ENCODE peak calls at places on chromosome 6, in nine cellular contexts. G, U, Q, C, P, J, N, A and I are unnamed samples.

GRCh38 chr6:39998126-39998525 is 63.9 kb upstream of the MOCS1 start:
- DNase-seq in G (no peak), U (no peak), Q (no peak), C (no peak), P (no peak), J (no peak), N (no peak), A (no peak), I (no peak)

GRCh38 chr6:9250852-9251251 is 815.5 kb upstream of the SLC35B3 start:
- DNase-seq in G (no peak), U (peak), Q (peak), C (peak), P (peak), J (no peak), N (no peak), A (no peak), I (peak)

GRCh38 chr6:152271681-152272464 is 365.3 kb downstream of the SYNE1 start:
- DNase-seq in G (no peak), U (peak), Q (no peak), C (no peak), P (no peak), J (peak), N (peak), A (no peak), I (no peak)

GRCh38 chr6:128179890-128180440 is 279.1 kb upstream of the THEMIS start:
- DNase-seq in G (no peak), U (peak), Q (no peak), C (no peak), P (no peak), J (no peak), N (no peak), A (no peak), I (no peak)

GRCh38 chr6:38789256-38789655 is 74.1 kb downstream of the DNAH8 start:
- DNase-seq in G (no peak), U (no peak), Q (no peak), C (no peak), P (no peak), J (no peak), N (no peak), A (no peak), I (no peak)

GRCh38 chr6:99189823-99190721 is 159.4 kb downstream of the FAXC start:
- DNase-seq in G (no peak), U (no peak), Q (no peak), C (no peak), P (no peak), J (no peak), N (peak), A (no peak), I (no peak)

GRCh38 chr6:162450358-162450757 is 277.2 kb downstream of the PRKN start:
- DNase-seq in G (no peak), U (no peak), Q (no peak), C (no peak), P (no peak), J (no peak), N (no peak), A (no peak), I (no peak)

GRCh38 chr6:96942676-96943075 is 18.1 kb downstream of the KLHL32 start:
- DNase-seq in G (no peak), U (no peak), Q (no peak), C (no peak), P (no peak), J (no peak), N (no peak), A (no peak), I (no peak)

GRCh38 chr6:52227495-52227894 is 16.8 kb downstream of the IL17F start:
- DNase-seq in G (no peak), U (no peak), Q (no peak), C (no peak), P (no peak), J (no peak), N (peak), A (no peak), I (no peak)

GRCh38 chr6:161411265-161411944 is 137.5 kb upstream of the AGPAT4 start:
- DNase-seq in G (no peak), U (no peak), Q (no peak), C (no peak), P (no peak), J (no peak), N (no peak), A (no peak), I (no peak)

GRCh38 chr6:153003294-153003645 is 761 bp upstream of the MTRF1L start:
- DNase-seq in G (no peak), U (no peak), Q (peak), C (no peak), P (no peak), J (no peak), N (no peak), A (no peak), I (no peak)

GRCh38 chr6:169959129-169960002 is 207.9 kb downstream of the ERMARD start:
- DNase-seq in G (peak), U (no peak), Q (no peak), C (peak), P (peak), J (no peak), N (no peak), A (no peak), I (no peak)

GRCh38 chr6:16674666-16675392 is 86.4 kb downstream of the ATXN1 start:
- DNase-seq in G (no peak), U (peak), Q (no peak), C (no peak), P (no peak), J (no peak), N (no peak), A (no peak), I (no peak)

GRCh38 chr6:61809004-61809595 is 476.9 kb downstream of the KHDRBS2 start:
- DNase-seq in G (no peak), U (peak), Q (peak), C (no peak), P (no peak), J (no peak), N (no peak), A (no peak), I (no peak)

GRCh38 chr6:146146836-146147235 is 118.0 kb downstream of the GRM1 start:
- DNase-seq in G (no peak), U (no peak), Q (no peak), C (no peak), P (no peak), J (no peak), N (no peak), A (no peak), I (no peak)

GRCh38 chr6:150492507-150492906 is 107.2 kb upstream of the PLEKHG1 start:
- DNase-seq in G (no peak), U (no peak), Q (no peak), C (no peak), P (no peak), J (no peak), N (no peak), A (no peak), I (peak)

DNA sequence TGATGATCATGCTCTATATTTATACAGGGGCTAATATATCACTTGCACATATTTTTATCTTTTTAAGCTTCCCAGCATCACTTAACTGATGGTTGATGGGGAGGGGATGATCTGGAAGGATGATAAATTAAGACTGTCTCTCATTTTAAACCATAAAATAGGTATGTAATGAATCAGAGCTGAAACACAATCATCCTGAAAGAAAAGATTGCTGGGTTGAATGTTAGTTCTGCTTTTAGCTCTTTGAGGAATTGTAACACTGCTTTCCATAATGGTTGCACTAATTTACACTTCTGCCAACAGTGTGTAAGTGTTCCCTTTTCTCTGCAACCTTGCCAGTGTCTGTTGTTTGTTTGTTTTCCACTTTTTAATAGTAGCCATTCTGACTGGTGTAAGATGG is 169.7 kb upstream of the ECI2 start:
- DNase-seq in G (no peak), U (no peak), Q (no peak), C (no peak), P (no peak), J (no peak), N (no peak), A (no peak), I (no peak)
- H3K27ac ChIP-seq in G (no peak), U (no peak), Q (no peak), C (no peak), P (no peak), J (no peak), N (no peak), A (no peak), I (no peak)

DNA sequence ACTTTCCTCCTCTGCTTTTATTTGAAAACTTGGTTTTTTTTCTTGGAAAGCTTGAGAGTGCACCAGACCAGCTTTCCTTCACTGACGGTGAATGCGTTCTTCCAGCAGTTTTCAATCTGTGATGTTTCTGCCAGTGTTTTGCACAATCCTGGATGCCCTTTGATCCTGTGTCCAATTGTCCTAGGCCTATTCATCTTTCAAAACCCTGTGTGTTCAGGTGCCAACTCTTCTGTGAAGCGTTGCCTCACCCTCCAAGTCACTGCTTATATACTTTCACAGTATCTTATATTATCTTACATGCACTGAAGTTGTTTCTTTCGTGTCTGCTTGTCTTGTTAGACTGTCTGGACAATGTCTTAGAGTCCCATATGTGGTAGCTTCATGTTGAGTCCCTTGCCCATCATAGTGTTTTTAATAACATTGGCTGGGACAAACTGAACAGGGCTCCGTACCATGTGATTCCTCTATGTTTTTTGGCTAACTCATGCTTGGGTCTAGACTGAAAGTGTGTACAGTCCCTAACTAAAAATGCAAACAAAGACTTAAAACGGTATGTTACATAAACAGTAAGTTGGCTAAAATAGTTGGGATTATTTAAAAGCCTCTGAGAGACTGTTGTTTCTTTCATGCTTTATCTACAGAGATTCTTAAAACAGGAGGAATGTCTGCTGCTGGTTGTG is 2.0 kb downstream of the RNF217 start:
- DNase-seq in G (no peak), U (peak), Q (no peak), C (no peak), P (no peak), J (no peak), N (no peak), A (no peak), I (no peak)
- H3K27ac ChIP-seq in G (peak), U (peak), Q (peak), C (peak), P (peak), J (peak), N (no peak), A (peak), I (peak)

GRCh38 chr6:24359640-24360454 is 2.0 kb upstream of the DCDC2 start:
- DNase-seq in G (peak), U (peak), Q (peak), C (peak), P (peak), J (peak), N (peak), A (peak), I (peak)
- H3K27ac ChIP-seq in G (no peak), U (no peak), Q (no peak), C (no peak), P (no peak), J (no peak), N (no peak), A (peak), I (peak)

DNA sequence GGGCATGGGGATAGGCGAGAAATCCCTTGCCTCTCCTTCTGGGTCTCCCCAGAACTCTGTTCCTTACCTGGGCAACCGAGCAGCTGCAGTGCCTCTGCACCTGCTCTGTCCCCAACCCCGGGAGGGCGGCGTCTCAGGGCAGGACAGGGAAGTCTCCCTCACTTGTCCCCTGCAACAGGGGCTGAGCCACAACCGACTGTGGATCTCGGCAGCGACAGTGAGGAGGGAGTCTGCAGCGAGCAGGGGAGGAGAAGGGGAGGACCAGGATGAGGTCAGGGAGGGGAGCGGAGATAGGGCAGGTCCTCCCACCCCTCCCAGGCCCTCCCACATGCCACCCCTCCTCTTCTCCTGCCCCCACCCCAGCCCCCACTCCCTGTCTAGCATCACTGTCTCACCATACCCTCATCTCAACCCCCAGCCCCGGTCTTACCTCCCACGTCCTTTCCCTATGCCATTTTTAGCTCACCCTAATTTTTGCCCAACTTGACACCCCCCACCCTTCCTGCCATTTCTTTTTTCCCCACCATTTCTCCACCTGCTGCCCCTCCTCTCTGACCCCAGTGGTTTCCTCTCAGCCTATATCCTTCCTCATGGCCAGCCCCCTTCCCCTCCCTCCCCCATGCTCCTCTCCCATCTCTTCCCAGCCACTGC is at the start of gene TNXB:
- DNase-seq in G (peak), U (no peak), Q (no peak), C (no peak), P (no peak), J (peak), N (no peak), A (no peak), I (no peak)
- H3K27ac ChIP-seq in G (peak), U (peak), Q (no peak), C (peak), P (no peak), J (peak), N (no peak), A (no peak), I (no peak)

DNA sequence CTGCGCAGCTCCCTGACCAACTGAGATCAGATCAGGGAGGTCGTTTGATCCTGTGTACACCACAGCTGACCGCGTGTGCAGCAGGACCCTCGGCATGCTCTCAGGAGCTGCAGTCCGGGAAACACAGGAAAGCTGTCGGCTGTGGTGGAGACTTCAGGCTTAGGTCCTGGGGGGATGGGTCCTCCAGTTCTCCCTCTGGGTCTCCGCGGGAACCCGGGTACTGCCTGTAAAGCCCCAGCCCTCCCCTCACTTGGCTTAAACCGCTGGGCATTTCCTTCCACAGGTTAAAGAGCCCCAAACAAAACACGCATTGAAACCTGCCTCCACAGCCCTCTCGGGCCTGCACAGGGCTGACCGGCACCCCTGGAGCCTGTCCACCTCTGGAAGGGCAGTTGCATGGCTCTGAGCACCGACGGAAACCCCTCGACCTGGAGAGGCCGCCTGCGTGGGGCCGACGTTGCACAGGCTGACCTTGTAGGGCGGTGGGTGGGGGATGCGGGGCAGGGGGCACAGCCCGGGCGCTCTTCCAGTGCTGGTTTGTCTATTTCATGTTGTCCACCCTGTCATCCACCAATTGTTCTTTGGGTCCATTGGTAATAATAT is 59.1 kb downstream of the DACT2 start:
- DNase-seq in G (peak), U (no peak), Q (no peak), C (no peak), P (no peak), J (no peak), N (no peak), A (no peak), I (no peak)
- H3K27ac ChIP-seq in G (no peak), U (no peak), Q (no peak), C (no peak), P (no peak), J (no peak), N (no peak), A (no peak), I (no peak)

DNA sequence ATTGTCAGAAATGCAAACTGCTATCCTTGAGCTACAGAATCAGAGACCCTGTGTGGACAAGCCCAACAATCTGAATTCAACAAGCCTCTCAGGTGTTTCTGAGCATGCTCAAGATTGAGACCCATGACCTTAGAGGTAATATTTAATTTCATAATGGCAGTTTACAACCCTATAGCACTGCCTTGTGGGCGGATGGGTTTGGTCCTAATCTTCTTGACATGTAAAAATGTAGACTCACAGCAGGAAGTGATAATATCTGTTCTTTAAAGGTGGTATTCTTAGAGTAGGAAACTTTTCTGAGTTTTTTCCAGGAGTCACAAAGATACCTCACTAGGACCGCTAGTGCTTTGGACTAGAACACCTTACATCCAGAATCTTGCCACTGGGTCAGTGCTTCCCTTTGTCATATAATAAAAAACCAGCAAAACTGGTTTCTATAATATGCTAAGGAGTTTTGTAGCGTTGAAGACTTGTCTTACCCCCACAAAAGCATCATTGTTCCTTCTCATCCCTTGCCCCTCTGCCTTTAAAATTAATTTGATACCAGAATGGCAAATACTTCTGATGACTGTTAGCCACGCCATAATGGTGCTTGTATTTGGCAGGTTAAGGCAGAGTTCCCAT is 52.6 kb downstream of the E2F3 start:
- DNase-seq in G (no peak), U (no peak), Q (no peak), C (no peak), P (no peak), J (no peak), N (no peak), A (no peak), I (no peak)
- H3K27ac ChIP-seq in G (no peak), U (no peak), Q (peak), C (no peak), P (no peak), J (no peak), N (no peak), A (no peak), I (no peak)

GRCh38 chr6:35717449-35718353 is 19.1 kb upstream of the ARMC12 start:
- DNase-seq in G (no peak), U (no peak), Q (no peak), C (no peak), P (no peak), J (no peak), N (no peak), A (no peak), I (no peak)

GRCh38 chr6:35719830-35720733 is 16.8 kb upstream of the ARMC12 start:
- DNase-seq in G (no peak), U (peak), Q (peak), C (no peak), P (no peak), J (peak), N (peak), A (no peak), I (no peak)

GRCh38 chr6:35718354-35718695 is 18.5 kb upstream of the ARMC12 start:
- DNase-seq in G (no peak), U (no peak), Q (no peak), C (no peak), P (no peak), J (no peak), N (no peak), A (no peak), I (no peak)

GRCh38 chr6:35718911-35719381 is 17.9 kb upstream of the ARMC12 start:
- DNase-seq in G (no peak), U (peak), Q (no peak), C (no peak), P (no peak), J (peak), N (no peak), A (no peak), I (no peak)

DNA sequence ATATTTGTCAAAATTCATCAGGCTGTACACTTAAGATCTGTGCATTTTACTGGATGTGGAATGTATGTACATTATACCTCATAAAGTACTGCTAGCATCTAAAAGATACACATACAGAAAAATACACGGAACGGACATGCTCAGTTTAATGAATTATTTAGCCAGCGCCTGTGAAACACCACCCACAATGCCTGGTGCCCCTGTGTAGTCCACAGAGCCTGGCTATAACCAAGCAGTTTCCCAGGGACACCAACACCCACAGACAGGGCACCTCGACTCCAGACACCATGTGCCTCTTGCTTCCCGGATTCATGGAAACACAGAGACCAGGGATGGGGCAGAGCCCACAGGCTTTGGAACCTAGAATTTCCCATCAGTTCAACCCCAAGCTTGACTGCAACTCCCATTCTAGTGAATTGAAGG is 17.4 kb upstream of the ARMC12 start:
- DNase-seq in G (peak), U (no peak), Q (no peak), C (no peak), P (no peak), J (no peak), N (no peak), A (no peak), I (no peak)
- H3K27ac ChIP-seq in G (no peak), U (no peak), Q (peak), C (peak), P (no peak), J (peak), N (peak), A (peak), I (no peak)

GRCh38 chr6:160034346-160034930 is 65.6 kb downstream of the IGF2R start:
- DNase-seq in G (no peak), U (no peak), Q (no peak), C (no peak), P (no peak), J (peak), N (no peak), A (no peak), I (no peak)
- H3K27ac ChIP-seq in G (no peak), U (peak), Q (no peak), C (no peak), P (no peak), J (no peak), N (no peak), A (no peak), I (no peak)